ENCODE peak calls at places on chromosomes 7 and 10, in seven cellular contexts. R, U, L, N, F, B and T are unnamed samples.

GRCh38 chr7:110569486-110569885 is 521.4 kb upstream of the LRRN3 start:
- DNase-seq in R (no peak), U (no peak), L (no peak), N (no peak), F (no peak), B (no peak), T (no peak)

GRCh38 chr7:79702116-79702515 is 248.6 kb upstream of the MAGI2 start:
- DNase-seq in R (no peak), U (no peak), L (no peak), N (peak), F (no peak), B (no peak), T (no peak)

GRCh38 chr7:144785491-144785890 is 50.4 kb downstream of the TPK1 start:
- DNase-seq in R (no peak), U (no peak), L (no peak), N (no peak), F (no peak), B (no peak), T (no peak)

GRCh38 chr7:149071641-149072437 is 18.7 kb downstream of the ZNF786 start:
- DNase-seq in R (no peak), U (no peak), L (peak), N (no peak), F (peak), B (peak), T (no peak)

GRCh38 chr10:11861811-11862210 is 38.7 kb downstream of the PROSER2 start:
- DNase-seq in R (no peak), U (no peak), L (no peak), N (no peak), F (no peak), B (no peak), T (no peak)

GRCh38 chr7:93799750-93800357 is 90.7 kb downstream of the TFPI2 start:
- DNase-seq in R (no peak), U (peak), L (peak), N (peak), F (no peak), B (peak), T (no peak)

GRCh38 chr10:86685893-86686632 is 17.8 kb downstream of the LDB3 start:
- DNase-seq in R (no peak), U (no peak), L (no peak), N (no peak), F (no peak), B (no peak), T (no peak)

GRCh38 chr7:156732091-156732621 is 91.6 kb downstream of the RNF32 start:
- DNase-seq in R (no peak), U (no peak), L (no peak), N (no peak), F (no peak), B (no peak), T (no peak)

GRCh38 chr7:150937848-150938561 is 40.1 kb downstream of the KCNH2 start:
- DNase-seq in R (no peak), U (no peak), L (no peak), N (peak), F (no peak), B (no peak), T (peak)

GRCh38 chr10:8017276-8017675 is 37.2 kb upstream of the GATA3 start:
- DNase-seq in R (no peak), U (no peak), L (no peak), N (no peak), F (no peak), B (no peak), T (no peak)

GRCh38 chr10:79277579-79277978 is 69.7 kb upstream of the PPIF start:
- DNase-seq in R (no peak), U (no peak), L (no peak), N (no peak), F (no peak), B (no peak), T (no peak)

GRCh38 chr7:26574476-26574875 is 282.8 kb downstream of the SNX10 start:
- DNase-seq in R (no peak), U (no peak), L (no peak), N (peak), F (peak), B (no peak), T (peak)

GRCh38 chr7:132092106-132092505 is 484.2 kb downstream of the PLXNA4 start:
- DNase-seq in R (no peak), U (no peak), L (no peak), N (no peak), F (no peak), B (no peak), T (no peak)

GRCh38 chr10:103895458-103896186 is 22.4 kb downstream of the STN1 start:
- DNase-seq in R (no peak), U (no peak), L (no peak), N (peak), F (no peak), B (no peak), T (no peak)

GRCh38 chr7:7330997-7331396 is 148.7 kb downstream of the C1GALT1 start:
- DNase-seq in R (no peak), U (no peak), L (peak), N (no peak), F (no peak), B (no peak), T (no peak)

GRCh38 chr7:121985476-121985875 is 112.5 kb downstream of the PTPRZ1 start:
- DNase-seq in R (no peak), U (no peak), L (no peak), N (no peak), F (no peak), B (no peak), T (no peak)

GRCh38 chr10:24873281-24873683 is 79.1 kb downstream of the PRTFDC1 start:
- DNase-seq in R (no peak), U (no peak), L (no peak), N (peak), F (no peak), B (no peak), T (peak)

GRCh38 chr7:5452937-5453540 is 29.4 kb upstream of the TNRC18 start:
- DNase-seq in R (peak), U (no peak), L (peak), N (peak), F (peak), B (no peak), T (no peak)

GRCh38 chr7:92875171-92875570 is 38.8 kb upstream of the CDK6 start:
- DNase-seq in R (no peak), U (no peak), L (no peak), N (no peak), F (no peak), B (no peak), T (no peak)

GRCh38 chr10:58653139-58653538 is 140.5 kb downstream of the BICC1 start:
- DNase-seq in R (no peak), U (no peak), L (no peak), N (no peak), F (no peak), B (no peak), T (no peak)

GRCh38 chr10:122192142-122192541 is 79.0 kb upstream of the BTBD16 start:
- DNase-seq in R (no peak), U (no peak), L (no peak), N (no peak), F (no peak), B (no peak), T (no peak)

GRCh38 chr10:118595598-118596425 is at the start of gene PRLHR:
- DNase-seq in R (no peak), U (no peak), L (no peak), N (no peak), F (no peak), B (no peak), T (no peak)

GRCh38 chr10:72697711-72698110 is 5.8 kb downstream of the MCU start:
- DNase-seq in R (no peak), U (no peak), L (no peak), N (no peak), F (no peak), B (no peak), T (no peak)

GRCh38 chr7:19327011-19327410 is 181.8 kb upstream of the FERD3L start:
- DNase-seq in R (no peak), U (no peak), L (peak), N (no peak), F (no peak), B (no peak), T (no peak)